ENCODE peak calls at places on chromosomes 2 and 18, in four cellular contexts. X, M, A and G are unnamed samples.

GRCh38 chr18:57759650-57760049 is 43.5 kb downstream of the ATP8B1 start:
- DNase-seq in A (no peak), X (no peak), M (no peak), G (no peak)

GRCh38 chr2:28754321-28754720 is 2.7 kb downstream of the PPP1CB start:
- DNase-seq in A (no peak), X (no peak), M (no peak), G (no peak)

GRCh38 chr2:140246058-140246457 is 1465.9 kb upstream of the NXPH2 start:
- DNase-seq in X (no peak), A (no peak), M (no peak), G (no peak)

GRCh38 chr2:135984199-135985017 is 1.0 kb downstream of the DARS1 start:
- DNase-seq in X (no peak), A (no peak), M (peak; percentile 66), G (no peak)

GRCh38 chr18:76451475-76452331 is 43.3 kb downstream of the ZNF516 start:
- DNase-seq in M (no peak), X (no peak), A (no peak), G (peak; percentile 27)

GRCh38 chr18:49656098-49656591 is 94.3 kb downstream of the LIPG start:
- DNase-seq in X (peak; percentile 76), A (no peak), M (no peak), G (no peak)

GRCh38 chr2:191818725-191819333 is 28.1 kb downstream of the CAVIN2 start:
- DNase-seq in A (no peak), M (no peak), X (no peak), G (no peak)

GRCh38 chr18:11324956-11325873 is 175.8 kb upstream of the PIEZO2 start:
- DNase-seq in A (no peak), X (peak; percentile 73), M (peak; percentile 67), G (no peak)

GRCh38 chr18:56977284-56977683 is 169.6 kb upstream of the BOD1L2 start:
- DNase-seq in A (no peak), M (no peak), X (no peak), G (no peak)

GRCh38 chr2:36618381-36618780 is 20.4 kb upstream of the FEZ2 start:
- DNase-seq in M (peak; percentile 50), A (no peak), X (peak; percentile 38), G (no peak)

GRCh38 chr18:59536181-59536580 is 161.0 kb downstream of the CCBE1 start:
- DNase-seq in M (no peak), A (no peak), X (no peak), G (no peak)

GRCh38 chr2:238593678-238594077 is 167.0 kb downstream of the ASB1 start:
- DNase-seq in X (no peak), M (no peak), A (no peak), G (no peak)

GRCh38 chr2:239583879-239584859 is 183.3 kb upstream of the HDAC4 start:
- DNase-seq in M (no peak), A (no peak), X (no peak), G (no peak)

GRCh38 chr2:177334940-177335543 is 57.5 kb upstream of the AGPS start:
- DNase-seq in A (no peak), X (peak; percentile 20), M (peak; percentile 35), G (peak; percentile 22)

GRCh38 chr2:11502740-11503292 is 31.0 kb upstream of the GREB1 start:
- DNase-seq in A (no peak), X (no peak), M (no peak), G (no peak)

GRCh38 chr2:105754011-105754410 is 9.3 kb downstream of the NCK2 start:
- DNase-seq in M (no peak), X (no peak), A (no peak), G (no peak)

GRCh38 chr2:41024806-41025205 is 572.9 kb upstream of the SLC8A1 start:
- DNase-seq in X (no peak), A (no peak), M (no peak), G (no peak)

GRCh38 chr2:116988303-116988702 is 826.2 kb upstream of the DDX18 start:
- DNase-seq in M (no peak), X (no peak), A (no peak), G (no peak)

GRCh38 chr2:33417093-33417492 is 59.4 kb upstream of the RASGRP3 start:
- DNase-seq in M (no peak), X (no peak), A (no peak), G (no peak)

GRCh38 chr2:53801547-53801946 is 14.7 kb downstream of the ERLEC1 start:
- DNase-seq in M (no peak), A (no peak), X (no peak), G (no peak)

GRCh38 chr2:239530749-239531316 is 130.0 kb upstream of the HDAC4 start:
- DNase-seq in X (no peak), A (no peak), M (no peak), G (no peak)

GRCh38 chr2:55861733-55862132 is 61.8 kb downstream of the EFEMP1 start:
- DNase-seq in A (no peak), X (no peak), M (no peak), G (no peak)

GRCh38 chr2:68627615-68628014 is 15.8 kb upstream of the PROKR1 start:
- DNase-seq in A (no peak), M (no peak), X (no peak), G (no peak)

GRCh38 chr2:74188018-74188601 is 9.4 kb upstream of the MOB1A start:
- DNase-seq in M (no peak), A (no peak), X (no peak), G (no peak)

GRCh38 chr2:66537001-66537400 is 102.1 kb downstream of the MEIS1 start:
- DNase-seq in X (no peak), A (no peak), M (no peak), G (no peak)

GRCh38 chr2:236753611-236754010 is 184.0 kb downstream of the ACKR3 start:
- DNase-seq in X (no peak), M (no peak), A (no peak), G (no peak)

GRCh38 chr2:152861349-152861942 is 143.0 kb downstream of the ARL6IP6 start:
- DNase-seq in A (peak; percentile 27), M (peak; percentile 28), X (no peak), G (no peak)

GRCh38 chr2:72828840-72829507 is 3.1 kb upstream of the EXOC6B start:
- DNase-seq in A (no peak), M (no peak), X (no peak), G (no peak)

GRCh38 chr2:162057426-162057825 is 16.6 kb downstream of the DPP4 start:
- DNase-seq in X (no peak), A (no peak), M (no peak), G (no peak)

GRCh38 chr2:75560768-75561565 is at the start of gene EVA1A:
- DNase-seq in A (no peak), X (peak; percentile 61), M (peak; percentile 64), G (no peak)

GRCh38 chr18:47876813-47877212 is 53.6 kb downstream of the SMAD2 start:
- DNase-seq in M (no peak), X (no peak), A (no peak), G (no peak)

GRCh38 chr2:82391386-82391785 is 2067.7 kb downstream of the SUCLG1 start:
- DNase-seq in M (no peak), A (no peak), X (no peak), G (no peak)

GRCh38 chr18:43314931-43315330 is 37.6 kb upstream of the SYT4 start:
- DNase-seq in A (no peak), M (no peak), X (no peak), G (no peak)

GRCh38 chr2:121099329-121100318 is 185.4 kb downstream of the TFCP2L1 start:
- DNase-seq in A (peak; percentile 47), X (no peak), M (no peak), G (no peak)

GRCh38 chr18:4455113-4455811 is at the start of gene DLGAP1:
- DNase-seq in A (peak; percentile 32), M (peak; percentile 58), X (peak; percentile 32), G (no peak)

GRCh38 chr2:159217661-159218060 is 68.8 kb downstream of the WDSUB1 start:
- DNase-seq in X (no peak), M (no peak), A (no peak), G (no peak)